ENCODE peak calls at places on chromosome 6, in four cellular contexts. One of them, this sample, is unnamed.

GRCh38 chr6:76174722-76175121 is 102.3 kb upstream of the IMPG1 start:
- DNase-seq in CD8-positive, alpha-beta T cell: no peak
- DNase-seq in NCI-H526: no peak
- DNase-seq in HCT116: no peak
- DNase-seq in this sample: no peak

GRCh38 chr6:123636771-123637170 is at the start of gene TRDN:
- DNase-seq in HCT116: no peak
- DNase-seq in CD8-positive, alpha-beta T cell: no peak
- DNase-seq in NCI-H526: no peak
- DNase-seq in this sample: no peak

GRCh38 chr6:11525468-11526155 is 11.9 kb upstream of the TMEM170B start:
- DNase-seq in HCT116: no peak
- DNase-seq in NCI-H526: no peak
- DNase-seq in CD8-positive, alpha-beta T cell: no peak
- DNase-seq in this sample: no peak

GRCh38 chr6:44386364-44386928 is 1.1 kb upstream of the CDC5L start:
- DNase-seq in CD8-positive, alpha-beta T cell: no peak
- DNase-seq in NCI-H526: no peak
- DNase-seq in HCT116: no peak
- DNase-seq in this sample: no peak

GRCh38 chr6:54737247-54737646 is 109.3 kb upstream of the FAM83B start:
- DNase-seq in NCI-H526: no peak
- DNase-seq in CD8-positive, alpha-beta T cell: no peak
- DNase-seq in HCT116: no peak
- DNase-seq in this sample: no peak

GRCh38 chr6:105270511-105270910 is 90.7 kb upstream of the POPDC3 start:
- DNase-seq in CD8-positive, alpha-beta T cell: no peak
- DNase-seq in NCI-H526: no peak
- DNase-seq in HCT116: no peak
- DNase-seq in this sample: no peak

GRCh38 chr6:150600302-150601017 is 775 bp downstream of the PLEKHG1 start:
- DNase-seq in CD8-positive, alpha-beta T cell: peak; percentile 70
- DNase-seq in NCI-H526: peak; percentile 68
- DNase-seq in HCT116: peak; percentile 72
- DNase-seq in this sample: peak; percentile 26

GRCh38 chr6:166900956-166901607 is 55.3 kb downstream of the RNASET2 start:
- DNase-seq in CD8-positive, alpha-beta T cell: no peak
- DNase-seq in NCI-H526: no peak
- DNase-seq in HCT116: no peak
- DNase-seq in this sample: no peak

GRCh38 chr6:113595921-113596376 is 261.2 kb upstream of the MARCKS start:
- DNase-seq in CD8-positive, alpha-beta T cell: no peak
- DNase-seq in HCT116: no peak
- DNase-seq in NCI-H526: no peak
- DNase-seq in this sample: no peak

This sample was measured in keratinocyte.